ENCODE peak calls at places on chromosomes 11 and 22, in nine cellular contexts. K, V, M, Z, G, Y, J, H and W are unnamed samples. For H3K9me3, the result is how much of the 10 kb centered on the place peaks cover.

GRCh38 chr11:83070878-83071640 is 638 bp downstream of the RAB30 start:
- DNase-seq in K (peak), V (no peak), M (peak), Z (no peak), G (peak), Y (no peak), J (peak), H (no peak), W (peak)

GRCh38 chr22:19411690-19412045 is 19.9 kb downstream of the HIRA start:
- DNase-seq in K (no peak), V (no peak), M (no peak), Z (no peak), G (no peak), Y (no peak), J (no peak), H (no peak), W (no peak)

GRCh38 chr11:34364102-34364501 is 6.3 kb upstream of the ABTB2 start:
- DNase-seq in K (no peak), V (no peak), M (no peak), Z (no peak), G (no peak), Y (no peak), J (no peak), H (no peak), W (no peak)

GRCh38 chr11:911031-911889 is 650 bp upstream of the CHID1 start:
- DNase-seq in K (peak), V (no peak), M (peak), Z (no peak), G (no peak), Y (peak), J (peak), H (peak), W (no peak)

GRCh38 chr11:120240866-120241265 is 926 bp downstream of the POU2F3 start:
- DNase-seq in K (no peak), V (no peak), M (no peak), Z (no peak), G (no peak), Y (no peak), J (no peak), H (no peak), W (no peak)

GRCh38 chr11:128040603-128041002 is 546.8 kb downstream of the ETS1 start:
- DNase-seq in K (no peak), V (no peak), M (no peak), Z (peak), G (peak), Y (no peak), J (no peak), H (no peak), W (no peak)

GRCh38 chr11:2450321-2451041 is 5.7 kb downstream of the KCNQ1 start:
- DNase-seq in K (no peak), V (no peak), M (no peak), Z (no peak), G (peak), Y (no peak), J (no peak), H (no peak), W (no peak)

GRCh38 chr11:3169235-3169951 is 4.3 kb upstream of the OSBPL5 start:
- DNase-seq in K (peak), V (no peak), M (peak), Z (peak), G (no peak), Y (no peak), J (peak), H (peak), W (no peak)

GRCh38 chr11:59283825-59284772 is 71.4 kb upstream of the MPEG1 start:
- DNase-seq in K (peak), V (peak), M (peak), Z (peak), G (no peak), Y (peak), J (peak), H (peak), W (peak)

DNA sequence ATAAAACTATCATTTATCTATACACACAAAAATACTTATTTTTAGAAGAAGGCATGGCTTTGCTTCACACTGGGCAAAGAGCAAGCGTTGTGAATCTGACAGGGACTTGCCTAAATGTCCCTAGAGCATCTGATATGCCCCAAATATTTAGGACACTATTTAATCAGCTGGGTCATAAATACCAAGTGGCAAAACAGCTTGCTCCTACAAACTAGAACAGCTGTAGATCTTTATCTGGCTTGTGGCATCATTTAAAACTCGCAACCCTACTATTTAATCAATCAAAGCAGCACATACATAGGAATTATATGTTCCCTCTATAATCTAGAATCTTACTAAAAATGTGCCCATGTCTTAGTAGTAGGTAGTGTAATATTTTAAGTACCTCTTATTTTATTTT is 999.5 kb downstream of the JRKL start:
- DNase-seq in K (no peak), V (no peak), M (no peak), Z (no peak), G (no peak), Y (no peak), J (no peak), H (no peak), W (no peak)
- H3K9me3 ChIP-seq in K (under half), V (under half), M (under half), Z (under half), G (under half), Y (under half), J (under half), H (under half), W (under half)

GRCh38 chr11:44241851-44242250 is 68.1 kb downstream of the ALX4 start:
- DNase-seq in K (no peak), V (no peak), M (no peak), Z (no peak), G (no peak), Y (no peak), J (no peak), H (no peak), W (no peak)

GRCh38 chr11:44235765-44236201 is 74.2 kb downstream of the ALX4 start:
- DNase-seq in K (no peak), V (no peak), M (peak), Z (no peak), G (no peak), Y (no peak), J (no peak), H (no peak), W (no peak)

GRCh38 chr11:44236261-44236660 is 73.7 kb downstream of the ALX4 start:
- DNase-seq in K (no peak), V (no peak), M (no peak), Z (no peak), G (no peak), Y (no peak), J (no peak), H (no peak), W (no peak)
- H3K27ac ChIP-seq in K (no peak), V (no peak), M (no peak), Z (no peak), G (no peak), Y (no peak), J (no peak), H (no peak), W (no peak)

DNA sequence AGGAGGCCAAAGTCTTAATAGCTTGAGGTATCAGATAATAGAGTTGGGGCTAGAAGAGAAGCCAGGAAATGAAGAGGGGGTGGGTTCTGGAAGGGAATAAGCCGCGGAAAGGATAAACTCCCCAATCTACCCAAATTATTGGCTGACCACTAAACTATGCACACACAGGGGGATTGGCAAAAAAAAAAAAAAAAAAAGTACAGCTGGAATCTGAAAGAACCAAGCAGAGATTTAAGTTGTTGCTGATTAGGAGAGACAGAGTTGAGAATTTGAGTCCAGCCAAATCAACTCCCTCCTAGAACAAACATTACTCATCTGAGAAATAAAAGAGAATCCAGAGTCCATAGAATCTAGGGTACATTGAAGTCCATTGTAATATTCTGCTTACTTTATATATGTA is 134.9 kb downstream of the CCDC81 start:
- DNase-seq in K (no peak), V (no peak), M (no peak), Z (no peak), G (no peak), Y (no peak), J (no peak), H (no peak), W (no peak)
- H3K4me2 ChIP-seq in K (no peak), V (no peak), M (no peak), Z (no peak), G (no peak), Y (no peak), J (no peak), H (no peak), W (no peak)

DNA sequence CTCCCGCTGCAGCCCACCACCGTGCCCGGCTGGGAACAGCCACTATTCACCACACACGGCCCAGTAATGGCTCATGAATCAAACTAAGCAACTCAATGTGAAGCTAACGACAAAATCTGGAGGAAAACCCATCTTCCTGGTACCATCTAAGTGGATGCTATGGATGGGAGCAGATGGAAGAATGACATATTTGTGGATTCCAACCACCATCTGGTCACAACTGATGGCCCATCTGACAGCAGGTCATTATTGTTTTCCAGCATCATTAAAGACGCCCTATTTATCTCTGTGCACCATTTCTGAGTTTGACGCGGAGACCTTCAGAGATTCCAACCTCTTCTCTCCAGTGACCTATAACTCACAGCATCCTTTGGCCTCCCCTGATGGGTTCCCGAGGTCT is 1514.5 kb downstream of the BRD1 start:
- DNase-seq in K (no peak), V (no peak), M (no peak), Z (no peak), G (no peak), Y (no peak), J (no peak), H (no peak), W (no peak)
- H3K9me3 ChIP-seq in K (under half), V (under half), M (under half), Z (under half), G (under half), Y (under half), J (under half), H (under half), W (under half)

GRCh38 chr11:119160151-119160550 is 8.4 kb upstream of the NLRX1 start:
- DNase-seq in K (no peak), V (no peak), M (no peak), Z (no peak), G (no peak), Y (no peak), J (no peak), H (no peak), W (no peak)

GRCh38 chr11:119157088-119157487 is 8.2 kb downstream of the ABCG4 start:
- DNase-seq in K (no peak), V (no peak), M (no peak), Z (no peak), G (peak), Y (no peak), J (no peak), H (no peak), W (no peak)

GRCh38 chr11:119166368-119167076 is 2.0 kb upstream of the NLRX1 start:
- DNase-seq in K (no peak), V (no peak), M (peak), Z (peak), G (no peak), Y (no peak), J (no peak), H (no peak), W (no peak)

GRCh38 chr11:119158467-119158866 is 9.6 kb downstream of the ABCG4 start:
- DNase-seq in K (no peak), V (no peak), M (no peak), Z (no peak), G (no peak), Y (no peak), J (no peak), H (no peak), W (no peak)

DNA sequence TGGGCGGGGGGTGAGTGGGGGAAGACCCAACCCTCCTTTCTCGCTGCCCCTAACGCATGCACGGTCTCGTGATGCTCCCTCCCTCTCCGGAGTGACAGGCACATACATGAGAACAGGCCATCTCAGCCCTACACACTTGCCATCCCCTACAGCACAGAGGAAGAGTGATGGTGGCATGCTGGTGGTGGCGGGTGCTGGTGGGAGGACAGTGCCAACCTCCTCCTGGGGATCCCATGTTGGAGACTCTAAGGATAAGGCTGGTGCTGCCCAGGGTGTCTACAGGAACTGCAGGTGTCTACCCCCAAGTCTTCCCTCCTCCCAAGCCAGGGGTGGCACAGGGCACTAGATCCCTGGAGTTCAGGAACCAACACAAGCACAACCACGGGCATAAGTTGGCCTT is 6.7 kb upstream of the NLRX1 start:
- DNase-seq in K (no peak), V (no peak), M (no peak), Z (no peak), G (no peak), Y (no peak), J (no peak), H (no peak), W (no peak)
- H3K27ac ChIP-seq in K (no peak), V (no peak), M (no peak), Z (no peak), G (no peak), Y (no peak), J (no peak), H (no peak), W (no peak)

GRCh38 chr11:61497876-61498275 is 10.7 kb upstream of the LRRC10B start:
- DNase-seq in K (no peak), V (no peak), M (no peak), Z (no peak), G (no peak), Y (no peak), J (no peak), H (no peak), W (no peak)

GRCh38 chr11:61496602-61497400 is 11.7 kb upstream of the LRRC10B start:
- DNase-seq in K (no peak), V (no peak), M (no peak), Z (no peak), G (no peak), Y (no peak), J (no peak), H (no peak), W (no peak)

GRCh38 chr11:61498767-61499341 is 9.7 kb upstream of the LRRC10B start:
- DNase-seq in K (peak), V (no peak), M (no peak), Z (no peak), G (no peak), Y (no peak), J (no peak), H (no peak), W (no peak)

GRCh38 chr11:61495801-61496601 is 12.5 kb upstream of the LRRC10B start:
- DNase-seq in K (no peak), V (no peak), M (peak), Z (no peak), G (peak), Y (no peak), J (no peak), H (no peak), W (no peak)

DNA sequence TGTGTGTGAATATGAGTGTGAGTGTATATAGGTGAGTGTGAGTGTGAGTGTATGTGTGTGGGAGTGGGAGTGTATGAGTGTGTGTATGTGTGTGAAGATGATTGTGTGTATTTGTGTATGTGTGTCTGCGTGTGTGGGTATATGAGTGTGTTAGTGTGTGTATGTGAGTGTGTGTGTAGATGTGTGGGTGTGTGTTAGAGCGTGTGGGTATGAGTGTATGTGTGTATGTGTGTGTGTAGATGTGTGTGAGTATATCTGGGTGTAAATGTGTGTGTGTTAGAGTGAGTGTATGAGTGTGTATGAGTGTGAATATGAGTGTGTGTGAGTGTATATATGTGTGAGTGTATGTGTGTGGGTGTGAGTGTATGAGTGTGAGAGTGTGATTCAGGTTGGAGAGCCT is 11.1 kb upstream of the LRRC10B start:
- DNase-seq in K (no peak), V (no peak), M (no peak), Z (no peak), G (no peak), Y (no peak), J (no peak), H (no peak), W (no peak)
- H3K4me2 ChIP-seq in K (no peak), V (no peak), M (no peak), Z (no peak), G (no peak), Y (no peak), J (no peak), H (no peak), W (no peak)

GRCh38 chr22:47786650-47787290 is 1024.3 kb downstream of the TBC1D22A start:
- DNase-seq in K (no peak), V (no peak), M (no peak), Z (no peak), G (no peak), Y (no peak), J (no peak), H (no peak), W (no peak)
- H3K9me3 ChIP-seq in K (under half), V (under half), M (under half), Z (under half), G (under half), Y (under half), J (under half), H (under half), W (under half)

DNA sequence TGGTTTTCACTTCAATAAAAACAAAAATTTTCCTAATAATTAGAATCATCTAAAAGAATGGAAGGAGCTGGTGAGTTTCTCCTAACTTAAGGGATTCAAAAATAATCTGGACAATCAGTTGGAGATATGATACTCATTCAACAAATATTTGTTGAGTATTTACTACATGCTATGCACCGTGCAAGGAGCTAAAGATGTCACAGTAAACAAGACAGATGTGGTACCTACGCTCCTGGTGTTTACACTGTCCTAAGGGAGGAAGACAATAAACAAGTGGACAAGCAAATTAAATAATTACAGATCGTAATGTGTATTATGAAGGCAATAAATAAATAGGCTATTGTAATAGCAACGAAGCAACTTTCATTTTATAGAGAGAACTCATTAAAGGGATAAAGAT is 9.9 kb upstream of the SPON1 start:
- DNase-seq in K (no peak), V (no peak), M (no peak), Z (no peak), G (no peak), Y (no peak), J (no peak), H (no peak), W (no peak)
- H3K27ac ChIP-seq in K (no peak), V (no peak), M (no peak), Z (no peak), G (no peak), Y (no peak), J (no peak), H (no peak), W (no peak)

GRCh38 chr22:22058649-22059475 is 76.3 kb upstream of the TOP3B start:
- DNase-seq in K (no peak), V (peak), M (no peak), Z (no peak), G (no peak), Y (no peak), J (no peak), H (no peak), W (no peak)
- H3K4me2 ChIP-seq in K (no peak), V (peak), M (no peak), Z (no peak), G (no peak), Y (no peak), J (peak), H (no peak), W (no peak)

GRCh38 chr11:86704710-86705109 is 32.3 kb upstream of the ME3 start:
- DNase-seq in K (no peak), V (no peak), M (no peak), Z (no peak), G (no peak), Y (no peak), J (no peak), H (no peak), W (no peak)
- H3K9me3 ChIP-seq in K (under half), V (under half), M (under half), Z (under half), G (under half), Y (under half), J (under half), H (under half), W (under half)